ENCODE peak calls at places on chromosomes 4 and X, in eight cellular contexts. J is GM23338, O is colonic mucosa, S is psoas muscle, U is cardiac muscle cell, C is HL-60, N is MM.1S, M is IMR-90. T is an unnamed sample.

GRCh38 chrX:79161655-79162054 is 17.2 kb downstream of the GPR174 start:
- DNase-seq in J (no peak), O (no peak), S (no peak), U (no peak), C (no peak), N (peak), M (no peak), T (no peak)

GRCh38 chr4:54192811-54193210 is 36.3 kb upstream of the PDGFRA start:
- DNase-seq in J (peak), O (no peak), S (no peak), U (no peak), C (no peak), N (no peak), M (no peak), T (no peak)

GRCh38 chr4:3098346-3098745 is 23.9 kb downstream of the HTT start:
- DNase-seq in J (no peak), O (no peak), S (no peak), U (no peak), C (no peak), N (no peak), M (no peak), T (no peak)

GRCh38 chr4:54586343-54586953 is 71.3 kb upstream of the KIT start:
- DNase-seq in J (no peak), O (peak), S (no peak), U (peak), C (no peak), N (no peak), M (peak), T (no peak)

GRCh38 chr4:68907230-68907629 is 44.4 kb downstream of the UGT2A3 start:
- DNase-seq in J (no peak), O (no peak), S (no peak), U (no peak), C (no peak), N (no peak), M (no peak), T (no peak)

GRCh38 chr4:139951051-139951450 is 202.9 kb downstream of the MAML3 start:
- DNase-seq in J (no peak), O (no peak), S (no peak), U (peak), C (no peak), N (peak), M (no peak), T (no peak)

GRCh38 chr4:128322986-128323385 is 35.4 kb upstream of the PGRMC2 start:
- DNase-seq in J (no peak), O (no peak), S (no peak), U (peak), C (no peak), N (no peak), M (peak), T (no peak)

GRCh38 chrX:130741584-130741983 is 161.4 kb downstream of the ENOX2 start:
- DNase-seq in J (no peak), O (no peak), S (no peak), U (no peak), C (no peak), N (no peak), M (no peak), T (no peak)

GRCh38 chrX:28576117-28576516 is 11.1 kb upstream of the IL1RAPL1 start:
- DNase-seq in J (no peak), O (no peak), S (no peak), U (no peak), C (no peak), N (peak), M (no peak), T (no peak)

GRCh38 chrX:25597561-25597960 is 540.6 kb upstream of the MAGEB18 start:
- DNase-seq in J (no peak), O (no peak), S (no peak), U (peak), C (no peak), N (no peak), M (no peak), T (no peak)

GRCh38 chr4:156705291-156705690 is 266.3 kb downstream of the PDGFC start:
- DNase-seq in J (no peak), O (no peak), S (no peak), U (peak), C (no peak), N (no peak), M (peak), T (no peak)

GRCh38 chr4:86818845-86819244 is 30.3 kb downstream of the SLC10A6 start:
- DNase-seq in J (peak), O (no peak), S (no peak), U (no peak), C (no peak), N (no peak), M (no peak), T (no peak)

GRCh38 chr4:37604464-37604863 is 81.7 kb downstream of the RELL1 start:
- DNase-seq in J (no peak), O (no peak), S (no peak), U (peak), C (no peak), N (no peak), M (peak), T (no peak)

GRCh38 chr4:106502106-106502699 is 133.6 kb upstream of the GIMD1 start:
- DNase-seq in J (peak), O (peak), S (peak), U (peak), C (peak), N (peak), M (peak), T (peak)

GRCh38 chrX:8235026-8235425 is 64.0 kb upstream of the VCX2 start:
- DNase-seq in J (no peak), O (no peak), S (no peak), U (peak), C (no peak), N (no peak), M (no peak), T (no peak)

GRCh38 chr4:152935661-152936445 is at the start of gene FHDC1:
- DNase-seq in J (peak), O (peak), S (peak), U (no peak), C (no peak), N (peak), M (no peak), T (peak)

GRCh38 chrX:19799319-19800182 is 87.8 kb downstream of the SH3KBP1 start:
- DNase-seq in J (no peak), O (no peak), S (no peak), U (peak), C (no peak), N (no peak), M (peak), T (no peak)

GRCh38 chrX:1592863-1593201 is 1.4 kb downstream of the AKAP17A start:
- DNase-seq in J (no peak), O (no peak), S (no peak), U (peak), C (no peak), N (no peak), M (peak), T (no peak)

GRCh38 chr4:179415842-179416223 is 1973.6 kb upstream of the AGA start:
- DNase-seq in J (peak), O (no peak), S (no peak), U (no peak), C (no peak), N (no peak), M (peak), T (peak)

GRCh38 chr4:29005838-29006237 is 1714.3 kb upstream of the PCDH7 start:
- DNase-seq in J (no peak), O (no peak), S (no peak), U (no peak), C (no peak), N (no peak), M (no peak), T (no peak)

GRCh38 chr4:1246901-1247810 is 1.8 kb downstream of the CTBP1 start:
- DNase-seq in J (peak), O (no peak), S (peak), U (no peak), C (no peak), N (peak), M (no peak), T (peak)

GRCh38 chr4:40316782-40317635 is 18.1 kb upstream of the CHRNA9 start:
- DNase-seq in J (peak), O (peak), S (no peak), U (peak), C (peak), N (peak), M (peak), T (peak)

GRCh38 chr4:46781434-46782092 is 127.5 kb downstream of the COX7B2 start:
- DNase-seq in J (no peak), O (no peak), S (no peak), U (no peak), C (no peak), N (no peak), M (no peak), T (no peak)

GRCh38 chrX:151825927-151826471 is 86.7 kb upstream of the MAGEA4 start:
- DNase-seq in J (peak), O (no peak), S (peak), U (peak), C (no peak), N (no peak), M (peak), T (no peak)

GRCh38 chrX:15215366-15215765 is 54.5 kb downstream of the ASB9 start:
- DNase-seq in J (no peak), O (no peak), S (no peak), U (no peak), C (no peak), N (no peak), M (no peak), T (no peak)

GRCh38 chr4:83644677-83645639 is 109.0 kb downstream of the GPAT3 start:
- DNase-seq in J (peak), O (no peak), S (no peak), U (peak), C (peak), N (peak), M (peak), T (peak)

GRCh38 chrX:29903365-29903764 is 312.0 kb upstream of the MAGEB2 start:
- DNase-seq in J (peak), O (no peak), S (no peak), U (peak), C (no peak), N (no peak), M (peak), T (no peak)
- TF ChIP-seq CTCF in J (peak), O (no peak), S (no peak), U (peak), C (no peak), N (no peak), M (peak), T (peak)

GRCh38 chrX:97766496-97767095 is 882.9 kb downstream of the RPA4 start:
- DNase-seq in J (no peak), O (no peak), S (no peak), U (no peak), C (no peak), N (no peak), M (no peak), T (no peak)
- TF ChIP-seq CTCF in J (no peak), O (no peak), S (no peak), U (no peak), C (no peak), N (no peak), M (no peak), T (no peak)

GRCh38 chrX:51804741-51805140 is 61.5 kb downstream of the GSPT2 start:
- DNase-seq in J (peak), O (no peak), S (no peak), U (no peak), C (no peak), N (no peak), M (no peak), T (no peak)
- TF ChIP-seq CTCF in J (peak), O (no peak), S (peak), U (no peak), C (no peak), N (no peak), M (no peak), T (no peak)

DNA sequence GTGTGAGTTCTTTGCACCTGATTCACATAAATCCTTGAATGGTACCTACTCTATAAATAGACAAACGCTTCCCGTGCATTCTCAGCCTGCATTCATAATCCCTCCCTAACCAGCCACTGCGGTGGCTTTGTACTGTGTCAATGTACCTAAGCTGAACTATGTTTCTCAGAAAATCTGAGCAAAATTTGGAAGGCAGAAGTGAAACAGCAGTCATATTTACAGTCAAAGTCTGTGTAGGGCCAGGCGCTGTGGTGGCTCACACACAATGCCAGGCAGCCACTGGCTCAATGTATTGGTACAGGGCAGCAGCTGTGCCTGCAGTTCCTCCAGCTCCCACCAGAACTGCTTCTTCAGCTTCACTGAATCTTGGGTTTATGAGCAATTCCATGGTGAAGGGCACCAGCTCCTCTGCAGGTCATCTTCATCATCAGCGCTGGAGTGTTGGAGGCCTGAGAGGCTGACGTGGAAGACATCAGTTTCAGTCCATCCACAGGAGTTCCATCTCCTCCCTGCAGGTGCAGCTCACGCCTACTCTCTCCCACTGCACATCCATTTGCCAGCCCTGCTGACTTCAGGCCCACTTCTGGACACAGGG is 32.3 kb upstream of the IRF2 start:
- DNase-seq in J (peak), O (no peak), S (no peak), U (no peak), C (peak), N (peak), M (no peak), T (peak)
- TF ChIP-seq CTCF in J (no peak), O (no peak), S (peak), U (no peak), C (no peak), N (peak), M (no peak), T (peak)

GRCh38 chr4:8107146-8107657 is 51.4 kb downstream of the ABLIM2 start:
- DNase-seq in J (no peak), O (no peak), S (no peak), U (no peak), C (no peak), N (no peak), M (no peak), T (no peak)
- TF ChIP-seq CTCF in J (no peak), O (no peak), S (no peak), U (no peak), C (no peak), N (no peak), M (no peak), T (no peak)

GRCh38 chrX:100410083-100410590 is at the start of gene PCDH19:
- DNase-seq in J (peak), O (peak), S (peak), U (peak), C (no peak), N (peak), M (peak), T (peak)

GRCh38 chrX:100409316-100410082 is 574 bp downstream of the PCDH19 start:
- DNase-seq in J (peak), O (no peak), S (peak), U (no peak), C (no peak), N (no peak), M (no peak), T (peak)

GRCh38 chrX:100411802-100412333 is 1.8 kb upstream of the PCDH19 start:
- DNase-seq in J (no peak), O (no peak), S (no peak), U (no peak), C (no peak), N (no peak), M (no peak), T (no peak)

GRCh38 chrX:100410901-100411801 is 1.1 kb upstream of the PCDH19 start:
- DNase-seq in J (peak), O (no peak), S (peak), U (no peak), C (no peak), N (no peak), M (no peak), T (peak)

DNA sequence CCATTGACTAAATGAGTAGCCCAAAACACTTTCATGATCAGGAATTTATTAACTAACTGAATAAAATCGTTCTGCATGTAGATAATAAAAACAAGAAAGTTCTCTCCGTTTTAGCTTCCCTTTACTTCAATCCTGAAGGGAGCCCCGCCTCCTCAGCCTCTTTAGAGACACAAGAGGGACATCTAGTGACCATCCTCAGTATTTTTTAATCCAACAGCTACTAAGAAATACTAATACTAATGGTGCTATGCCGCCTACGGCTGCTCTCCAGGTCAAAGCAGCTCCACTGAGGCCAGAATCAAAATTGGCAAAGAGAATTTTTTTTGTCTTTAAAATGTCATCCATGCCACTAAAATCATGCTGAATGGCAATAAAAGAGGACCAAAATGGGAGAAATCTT is 3.2 kb upstream of the PCDH19 start:
- DNase-seq in J (peak), O (peak), S (peak), U (peak), C (peak), N (peak), M (peak), T (peak)
- TF ChIP-seq CTCF in J (peak), O (peak), S (peak), U (peak), C (no peak), N (peak), M (peak), T (peak)

DNA sequence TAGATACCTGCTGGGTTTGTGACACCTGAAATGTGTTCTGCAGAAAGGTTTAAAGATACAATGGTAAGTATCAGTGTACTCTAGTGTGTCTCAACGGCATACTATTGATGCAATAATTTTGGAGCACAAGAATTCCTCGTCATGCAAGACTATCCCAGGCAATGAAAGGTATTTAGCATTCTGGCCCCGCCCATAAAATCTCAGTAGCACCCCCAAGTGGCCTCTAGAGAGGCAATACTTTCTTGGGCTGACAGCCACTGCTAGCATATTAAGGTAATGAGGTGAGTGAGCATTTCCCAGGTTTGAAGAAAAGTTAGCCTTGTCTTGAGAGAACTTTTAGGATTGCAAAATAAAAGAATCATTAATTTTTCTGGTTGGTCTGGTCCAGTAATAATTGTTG is 24.0 kb downstream of the TAB3 start:
- DNase-seq in J (peak), O (no peak), S (no peak), U (peak), C (no peak), N (peak), M (no peak), T (peak)
- TF ChIP-seq CTCF in J (peak), O (no peak), S (no peak), U (no peak), C (no peak), N (peak), M (peak), T (no peak)

GRCh38 chr4:127250577-127250976 is 382.2 kb upstream of the INTU start:
- DNase-seq in J (no peak), O (no peak), S (no peak), U (no peak), C (peak), N (no peak), M (no peak), T (no peak)
- TF ChIP-seq CTCF in J (no peak), O (no peak), S (no peak), U (no peak), C (no peak), N (no peak), M (no peak), T (no peak)

GRCh38 chr4:7929530-7929951 is 10.1 kb downstream of the AFAP1 start:
- DNase-seq in J (peak), O (peak), S (no peak), U (no peak), C (no peak), N (no peak), M (no peak), T (no peak)

GRCh38 chr4:7932333-7932732 is 7.3 kb downstream of the AFAP1 start:
- DNase-seq in J (no peak), O (no peak), S (no peak), U (no peak), C (no peak), N (no peak), M (no peak), T (no peak)

GRCh38 chr4:7924570-7924969 is 15.1 kb downstream of the AFAP1 start:
- DNase-seq in J (no peak), O (no peak), S (no peak), U (no peak), C (no peak), N (no peak), M (no peak), T (no peak)

GRCh38 chr4:7926822-7927221 is 12.8 kb downstream of the AFAP1 start:
- DNase-seq in J (no peak), O (no peak), S (no peak), U (no peak), C (no peak), N (no peak), M (no peak), T (no peak)

GRCh38 chr4:7928711-7929505 is 10.8 kb downstream of the AFAP1 start:
- DNase-seq in J (no peak), O (no peak), S (no peak), U (no peak), C (no peak), N (no peak), M (no peak), T (no peak)
- TF ChIP-seq CTCF in J (peak), O (no peak), S (peak), U (peak), C (no peak), N (no peak), M (peak), T (no peak)

GRCh38 chr4:100311181-100311580 is 120.9 kb upstream of the DDIT4L start:
- DNase-seq in J (peak), O (no peak), S (no peak), U (no peak), C (no peak), N (no peak), M (no peak), T (no peak)
- TF ChIP-seq CTCF in J (no peak), O (no peak), S (peak), U (peak), C (peak), N (no peak), M (peak), T (no peak)

T was measured in nephron progenitor cell.